ENCODE peak calls at places on chromosomes 5 and 9, in six cellular contexts. One of them, this sample, is unnamed.

GRCh38 chr9:135340726-135341475 is 138.7 kb upstream of the PPP1R26 start:
- DNase-seq in H9: no peak
- DNase-seq in stomach: no peak
- DNase-seq in psoas muscle: no peak
- DNase-seq in A549: no peak
- DNase-seq in suprapubic skin: peak; percentile 69
- DNase-seq in this sample: no peak

GRCh38 chr9:89234636-89235035 is 56.0 kb upstream of the SHC3 start:
- DNase-seq in H9: peak; percentile 63
- DNase-seq in stomach: no peak
- DNase-seq in psoas muscle: no peak
- DNase-seq in A549: peak; percentile 39
- DNase-seq in suprapubic skin: no peak
- DNase-seq in this sample: peak; percentile 17

GRCh38 chr5:94407023-94407422 is 211.4 kb downstream of the KIAA0825 start:
- DNase-seq in H9: no peak
- DNase-seq in stomach: no peak
- DNase-seq in psoas muscle: no peak
- DNase-seq in A549: no peak
- DNase-seq in suprapubic skin: no peak
- DNase-seq in this sample: no peak

GRCh38 chr5:139795074-139796001 is at the start of gene PSD2:
- DNase-seq in H9: peak; percentile 51
- DNase-seq in stomach: peak; percentile 39
- DNase-seq in psoas muscle: peak; percentile 60
- DNase-seq in A549: no peak
- DNase-seq in suprapubic skin: no peak
- DNase-seq in this sample: peak; percentile 42

GRCh38 chr9:24932785-24933184 is 387.1 kb upstream of the IZUMO3 start:
- DNase-seq in H9: no peak
- DNase-seq in stomach: no peak
- DNase-seq in psoas muscle: no peak
- DNase-seq in A549: no peak
- DNase-seq in suprapubic skin: no peak
- DNase-seq in this sample: no peak

GRCh38 chr5:14668247-14668646 is 3.7 kb downstream of the OTULIN start:
- DNase-seq in H9: no peak
- DNase-seq in stomach: no peak
- DNase-seq in psoas muscle: no peak
- DNase-seq in A549: no peak
- DNase-seq in suprapubic skin: no peak
- DNase-seq in this sample: no peak

GRCh38 chr5:32315221-32316014 is 2.7 kb upstream of the MTMR12 start:
- DNase-seq in H9: no peak
- DNase-seq in stomach: no peak
- DNase-seq in psoas muscle: no peak
- DNase-seq in A549: no peak
- DNase-seq in suprapubic skin: no peak
- DNase-seq in this sample: no peak

GRCh38 chr5:51632794-51633193 is 249.5 kb downstream of the ISL1 start:
- DNase-seq in H9: no peak
- DNase-seq in stomach: peak; percentile 26
- DNase-seq in psoas muscle: no peak
- DNase-seq in A549: no peak
- DNase-seq in suprapubic skin: no peak
- DNase-seq in this sample: no peak

GRCh38 chr5:162995568-162995967 is 441.8 kb upstream of the CCNG1 start:
- DNase-seq in H9: no peak
- DNase-seq in stomach: no peak
- DNase-seq in psoas muscle: no peak
- DNase-seq in A549: no peak
- DNase-seq in suprapubic skin: no peak
- DNase-seq in this sample: no peak

GRCh38 chr5:50786073-50786472 is 119.6 kb downstream of the PARP8 start:
- DNase-seq in H9: no peak
- DNase-seq in stomach: no peak
- DNase-seq in psoas muscle: no peak
- DNase-seq in A549: no peak
- DNase-seq in suprapubic skin: no peak
- DNase-seq in this sample: no peak

GRCh38 chr5:66315784-66316183 is 171.7 kb downstream of the SREK1 start:
- DNase-seq in H9: no peak
- DNase-seq in stomach: no peak
- DNase-seq in psoas muscle: no peak
- DNase-seq in A549: no peak
- DNase-seq in suprapubic skin: no peak
- DNase-seq in this sample: no peak

GRCh38 chr5:98556707-98557106 is 216.8 kb upstream of the RGMB start:
- DNase-seq in H9: no peak
- DNase-seq in stomach: no peak
- DNase-seq in psoas muscle: no peak
- DNase-seq in A549: no peak
- DNase-seq in suprapubic skin: no peak
- DNase-seq in this sample: no peak

GRCh38 chr5:162565-163337 is 28.5 kb upstream of the LRRC14B start:
- DNase-seq in H9: no peak
- DNase-seq in stomach: no peak
- DNase-seq in psoas muscle: peak; percentile 42
- DNase-seq in A549: no peak
- DNase-seq in suprapubic skin: peak; percentile 71
- DNase-seq in this sample: no peak

GRCh38 chr5:38709678-38710306 is 136.0 kb upstream of the OSMR start:
- DNase-seq in H9: no peak
- DNase-seq in stomach: no peak
- DNase-seq in psoas muscle: no peak
- DNase-seq in A549: no peak
- DNase-seq in suprapubic skin: no peak
- DNase-seq in this sample: no peak

GRCh38 chr9:35603506-35603985 is 1.5 kb upstream of the TESK1 start:
- DNase-seq in H9: no peak
- DNase-seq in stomach: peak; percentile 56
- DNase-seq in psoas muscle: peak; percentile 90
- DNase-seq in A549: no peak
- DNase-seq in suprapubic skin: peak; percentile 89
- DNase-seq in this sample: peak; percentile 73

GRCh38 chr5:68476854-68477253 is 261.3 kb downstream of the PIK3R1 start:
- DNase-seq in H9: peak; percentile 41
- DNase-seq in stomach: no peak
- DNase-seq in psoas muscle: no peak
- DNase-seq in A549: peak; percentile 9
- DNase-seq in suprapubic skin: no peak
- DNase-seq in this sample: no peak

GRCh38 chr5:173736923-173737412 is 120.5 kb upstream of the BOD1 start:
- DNase-seq in H9: no peak
- DNase-seq in stomach: peak; percentile 34
- DNase-seq in psoas muscle: no peak
- DNase-seq in A549: no peak
- DNase-seq in suprapubic skin: no peak
- DNase-seq in this sample: no peak

GRCh38 chr9:76516350-76516749 is 57.4 kb downstream of the GCNT1 start:
- DNase-seq in H9: no peak
- DNase-seq in stomach: no peak
- DNase-seq in psoas muscle: no peak
- DNase-seq in A549: no peak
- DNase-seq in suprapubic skin: no peak
- DNase-seq in this sample: peak; percentile 26

GRCh38 chr9:111516061-111516465 is 8.9 kb upstream of the ZNF483 start:
- DNase-seq in H9: peak; percentile 57
- DNase-seq in stomach: no peak
- DNase-seq in psoas muscle: no peak
- DNase-seq in A549: peak; percentile 28
- DNase-seq in suprapubic skin: no peak
- DNase-seq in this sample: no peak

GRCh38 chr9:127942152-127943010 is 4.7 kb upstream of the DPM2 start:
- DNase-seq in H9: peak; percentile 86
- DNase-seq in stomach: peak; percentile 73
- DNase-seq in psoas muscle: peak; percentile 89
- DNase-seq in A549: peak; percentile 76
- DNase-seq in suprapubic skin: no peak
- DNase-seq in this sample: peak; percentile 71

GRCh38 chr9:71001780-71002386 is 119.5 kb downstream of the TRPM3 start:
- DNase-seq in H9: peak; percentile 58
- DNase-seq in stomach: peak; percentile 49
- DNase-seq in psoas muscle: no peak
- DNase-seq in A549: peak; percentile 35
- DNase-seq in suprapubic skin: no peak
- DNase-seq in this sample: peak; percentile 62

GRCh38 chr9:107992269-107992668 is 502.7 kb upstream of the KLF4 start:
- DNase-seq in H9: no peak
- DNase-seq in stomach: no peak
- DNase-seq in psoas muscle: no peak
- DNase-seq in A549: no peak
- DNase-seq in suprapubic skin: no peak
- DNase-seq in this sample: no peak
- H3K27ac ChIP-seq in H9: no peak overlapping the region
- H3K27ac ChIP-seq in stomach: no peak overlapping the region
- H3K27ac ChIP-seq in psoas muscle: no peak overlapping the region
- H3K27ac ChIP-seq in A549: no peak overlapping the region
- H3K27ac ChIP-seq in suprapubic skin: no peak overlapping the region
- H3K27ac ChIP-seq in this sample: no peak overlapping the region

DNA sequence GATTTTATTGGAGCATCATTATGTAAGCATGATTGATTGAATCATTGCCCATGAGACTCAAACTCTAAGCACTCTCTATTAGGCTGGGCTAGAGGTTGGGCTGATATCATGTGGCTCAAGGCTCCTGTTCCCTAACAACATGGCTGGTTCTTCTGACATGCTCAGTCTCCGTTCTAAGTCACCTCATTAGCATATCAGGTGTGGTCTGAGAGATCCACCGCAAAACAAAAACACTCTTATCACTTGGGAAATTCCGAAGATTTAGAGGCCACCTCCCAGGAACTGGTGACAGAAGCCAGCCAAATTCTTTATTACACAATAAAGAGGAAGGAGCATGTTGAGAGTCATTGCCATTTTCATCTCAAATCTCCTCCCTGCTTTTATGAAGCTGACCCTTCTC is 107.6 kb downstream of the MSX2 start:
- DNase-seq in H9: no peak
- DNase-seq in stomach: no peak
- DNase-seq in psoas muscle: no peak
- DNase-seq in A549: no peak
- DNase-seq in suprapubic skin: no peak
- DNase-seq in this sample: no peak
- TF ChIP-seq CTCF in H9: no peak
- TF ChIP-seq CTCF in stomach: no peak
- TF ChIP-seq CTCF in psoas muscle: no peak
- TF ChIP-seq CTCF in A549: no peak
- TF ChIP-seq CTCF in suprapubic skin: no peak
- TF ChIP-seq CTCF in this sample: no peak

GRCh38 chr9:34254966-34255825 is 73.9 kb downstream of the KIF24 start:
- DNase-seq in H9: no peak
- DNase-seq in stomach: peak; percentile 18
- DNase-seq in psoas muscle: peak; percentile 87
- DNase-seq in A549: no peak
- DNase-seq in suprapubic skin: no peak
- DNase-seq in this sample: peak; percentile 78
- H3K27ac ChIP-seq in H9: no peak overlapping the region
- H3K27ac ChIP-seq in stomach: no peak overlapping the region
- H3K27ac ChIP-seq in psoas muscle: peak overlapping the region; percentile 90
- H3K27ac ChIP-seq in A549: peak overlapping the region; percentile 73
- H3K27ac ChIP-seq in suprapubic skin: peak overlapping the region; percentile 53
- H3K27ac ChIP-seq in this sample: no peak overlapping the region

GRCh38 chr5:130545291-130545690 is 619.8 kb downstream of the HINT1 start:
- DNase-seq in H9: no peak
- DNase-seq in stomach: no peak
- DNase-seq in psoas muscle: no peak
- DNase-seq in A549: no peak
- DNase-seq in suprapubic skin: no peak
- DNase-seq in this sample: no peak
- TF ChIP-seq CTCF in H9: no peak
- TF ChIP-seq CTCF in stomach: no peak
- TF ChIP-seq CTCF in psoas muscle: no peak
- TF ChIP-seq CTCF in A549: peak; percentile 10
- TF ChIP-seq CTCF in suprapubic skin: no peak
- TF ChIP-seq CTCF in this sample: peak; percentile 5

GRCh38 chr5:167577616-167578015 is 713.8 kb upstream of the WWC1 start:
- DNase-seq in H9: no peak
- DNase-seq in stomach: no peak
- DNase-seq in psoas muscle: no peak
- DNase-seq in A549: no peak
- DNase-seq in suprapubic skin: no peak
- DNase-seq in this sample: no peak
- H3K27ac ChIP-seq in H9: no peak overlapping the region
- H3K27ac ChIP-seq in stomach: no peak overlapping the region
- H3K27ac ChIP-seq in psoas muscle: no peak overlapping the region
- H3K27ac ChIP-seq in A549: no peak overlapping the region
- H3K27ac ChIP-seq in suprapubic skin: no peak overlapping the region
- H3K27ac ChIP-seq in this sample: no peak overlapping the region

GRCh38 chr9:109192732-109193361 is 25.8 kb upstream of the FRRS1L start:
- DNase-seq in H9: peak; percentile 73
- DNase-seq in stomach: peak; percentile 68
- DNase-seq in psoas muscle: no peak
- DNase-seq in A549: peak; percentile 48
- DNase-seq in suprapubic skin: no peak
- DNase-seq in this sample: peak; percentile 83
- TF ChIP-seq CTCF in H9: peak; percentile 87
- TF ChIP-seq CTCF in stomach: no peak
- TF ChIP-seq CTCF in psoas muscle: no peak
- TF ChIP-seq CTCF in A549: peak; percentile 49
- TF ChIP-seq CTCF in suprapubic skin: no peak
- TF ChIP-seq CTCF in this sample: peak; percentile 53